ENCODE peak calls at places on chromosomes 4 and X, in nine cellular contexts. M is HCT116, Y is spleen, B is K562, I is endothelial cell of umbilical vein, R is sigmoid colon, G is GM23338, Z is suprapubic skin, V is H1. P is an unnamed sample.

GRCh38 chr4:21211836-21212235 is 511.6 kb downstream of the PACRGL start:
- DNase-seq in M (no peak), Y (no peak), B (no peak), I (no peak), R (no peak), G (no peak), Z (no peak), V (no peak), P (no peak)

GRCh38 chr4:6933691-6934430 is 24.2 kb downstream of the TBC1D14 start:
- DNase-seq in M (no peak), Y (no peak), B (no peak), I (no peak), R (no peak), G (no peak), Z (no peak), V (no peak), P (no peak)

GRCh38 chrX:153342762-153343558 is 9.0 kb downstream of the ZNF275 start:
- DNase-seq in M (no peak), Y (no peak), B (no peak), I (no peak), R (no peak), G (no peak), Z (no peak), V (no peak), P (no peak)

GRCh38 chr4:29805871-29806480 is 914.2 kb upstream of the PCDH7 start:
- DNase-seq in M (no peak), Y (no peak), B (no peak), I (no peak), R (no peak), G (no peak), Z (no peak), V (no peak), P (no peak)

GRCh38 chrX:11470231-11470630 is 177.0 kb downstream of the AMELX start:
- DNase-seq in M (no peak), Y (no peak), B (no peak), I (peak), R (no peak), G (no peak), Z (no peak), V (no peak), P (no peak)

GRCh38 chrX:7083468-7084396 is 63.8 kb upstream of the STS start:
- DNase-seq in M (peak), Y (no peak), B (no peak), I (peak), R (no peak), G (no peak), Z (no peak), V (no peak), P (no peak)

GRCh38 chr4:154506253-154506652 is 14.7 kb upstream of the DCHS2 start:
- DNase-seq in M (peak), Y (no peak), B (peak), I (peak), R (no peak), G (peak), Z (no peak), V (no peak), P (no peak)

GRCh38 chr4:88102029-88102428 is 56.4 kb downstream of the ABCG2 start:
- DNase-seq in M (no peak), Y (no peak), B (no peak), I (no peak), R (no peak), G (no peak), Z (no peak), V (no peak), P (no peak)

GRCh38 chr4:1570291-1571164 is 113.6 kb downstream of the FAM53A start:
- DNase-seq in M (no peak), Y (peak), B (no peak), I (no peak), R (peak), G (peak), Z (peak), V (no peak), P (no peak)

GRCh38 chrX:37437160-37437559 is 88.0 kb downstream of the PRRG1 start:
- DNase-seq in M (no peak), Y (no peak), B (no peak), I (no peak), R (no peak), G (no peak), Z (no peak), V (no peak), P (no peak)

GRCh38 chrX:4710618-4711433 is 997.4 kb upstream of the PRKX start:
- DNase-seq in M (no peak), Y (no peak), B (no peak), I (no peak), R (no peak), G (no peak), Z (no peak), V (no peak), P (peak)

GRCh38 chr4:3210467-3210866 is 38.5 kb upstream of the MSANTD1 start:
- DNase-seq in M (no peak), Y (no peak), B (no peak), I (no peak), R (no peak), G (no peak), Z (peak), V (no peak), P (no peak)

GRCh38 chrX:24720036-24720435 is 26.3 kb downstream of the POLA1 start:
- DNase-seq in M (no peak), Y (no peak), B (no peak), I (no peak), R (no peak), G (no peak), Z (no peak), V (no peak), P (no peak)

GRCh38 chr4:15078682-15079642 is 76.7 kb downstream of the CPEB2 start:
- DNase-seq in M (no peak), Y (no peak), B (no peak), I (no peak), R (no peak), G (no peak), Z (no peak), V (no peak), P (no peak)

GRCh38 chr4:82818974-82819662 is 20.5 kb upstream of the SCD5 start:
- DNase-seq in M (no peak), Y (no peak), B (no peak), I (no peak), R (no peak), G (no peak), Z (no peak), V (no peak), P (no peak)

GRCh38 chr4:139903845-139904244 is 238.2 kb downstream of the MGST2 start:
- DNase-seq in M (no peak), Y (no peak), B (no peak), I (no peak), R (no peak), G (no peak), Z (no peak), V (no peak), P (no peak)

GRCh38 chr4:158065176-158065575 is 107.6 kb downstream of the GASK1B start:
- DNase-seq in M (no peak), Y (no peak), B (no peak), I (no peak), R (no peak), G (peak), Z (no peak), V (no peak), P (no peak)

GRCh38 chr4:2341261-2341841 is 77.1 kb downstream of the ZFYVE28 start:
- DNase-seq in M (no peak), Y (peak), B (no peak), I (no peak), R (peak), G (no peak), Z (peak), V (no peak), P (peak)

GRCh38 chr4:98055800-98056501 is 87.3 kb downstream of the STPG2 start:
- DNase-seq in M (no peak), Y (no peak), B (no peak), I (no peak), R (no peak), G (peak), Z (no peak), V (no peak), P (no peak)

GRCh38 chr4:142274137-142274536 is 572.0 kb downstream of the INPP4B start:
- DNase-seq in M (no peak), Y (no peak), B (no peak), I (no peak), R (no peak), G (no peak), Z (no peak), V (no peak), P (no peak)

GRCh38 chrX:112931900-112932299 is 91.3 kb upstream of the AMOT start:
- DNase-seq in M (no peak), Y (no peak), B (no peak), I (no peak), R (no peak), G (no peak), Z (no peak), V (no peak), P (no peak)

GRCh38 chr4:139934336-139934735 is 219.6 kb downstream of the MAML3 start:
- DNase-seq in M (no peak), Y (no peak), B (no peak), I (no peak), R (no peak), G (no peak), Z (no peak), V (no peak), P (no peak)

GRCh38 chrX:110116581-110116980 is 113.7 kb downstream of the TMEM164 start:
- DNase-seq in M (no peak), Y (no peak), B (no peak), I (no peak), R (no peak), G (no peak), Z (no peak), V (no peak), P (no peak)

GRCh38 chrX:110210417-110211139 is 107.3 kb downstream of the AMMECR1 start:
- DNase-seq in M (peak), Y (no peak), B (peak), I (peak), R (no peak), G (no peak), Z (no peak), V (no peak), P (no peak)

GRCh38 chr4:66558651-66559050 is 888.4 kb upstream of the EPHA5 start:
- DNase-seq in M (no peak), Y (no peak), B (no peak), I (no peak), R (no peak), G (no peak), Z (no peak), V (no peak), P (no peak)

GRCh38 chr4:2058264-2059033 is 678 bp upstream of the NAT8L start:
- DNase-seq in M (no peak), Y (peak), B (peak), I (no peak), R (no peak), G (peak), Z (peak), V (no peak), P (no peak)

GRCh38 chr4:40750461-40751258 is 905 bp downstream of the NSUN7 start:
- DNase-seq in M (no peak), Y (no peak), B (no peak), I (peak), R (no peak), G (peak), Z (no peak), V (peak), P (no peak)

DNA sequence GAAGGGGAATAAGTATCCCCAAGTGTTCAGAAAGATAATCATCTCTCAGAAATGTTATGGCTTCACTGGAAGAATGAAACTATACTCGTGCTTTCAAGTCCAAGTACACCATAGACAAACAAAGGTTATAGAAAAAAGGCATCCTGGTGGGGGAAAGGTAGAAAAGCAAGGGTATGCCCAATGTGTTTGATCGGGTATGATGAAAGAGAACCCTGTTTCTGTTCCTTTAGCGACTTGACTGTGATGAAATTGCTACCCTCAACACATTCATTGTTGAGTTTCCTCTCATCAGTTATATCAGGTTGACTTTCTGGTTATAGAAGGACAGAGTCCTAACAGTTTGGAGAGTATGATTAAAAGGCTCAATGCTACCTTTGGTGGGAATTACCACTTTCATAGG is 464.3 kb downstream of the GRXCR1 start:
- DNase-seq in M (no peak), Y (no peak), B (no peak), I (no peak), R (no peak), G (no peak), Z (no peak), V (no peak), P (no peak)
- TF ChIP-seq POLR2AphosphoS5 in M (no peak), Y (no peak), B (no peak), I (no peak), R (no peak), G (no peak), Z (no peak), V (no peak), P (no peak)

GRCh38 chrX:103747199-103747598 is 29.4 kb upstream of the PLP1 start:
- DNase-seq in M (no peak), Y (no peak), B (no peak), I (no peak), R (no peak), G (no peak), Z (no peak), V (no peak), P (no peak)
- H3K27ac ChIP-seq in M (no peak), Y (no peak), B (no peak), I (no peak), R (no peak), G (no peak), Z (no peak), V (no peak), P (no peak)

DNA sequence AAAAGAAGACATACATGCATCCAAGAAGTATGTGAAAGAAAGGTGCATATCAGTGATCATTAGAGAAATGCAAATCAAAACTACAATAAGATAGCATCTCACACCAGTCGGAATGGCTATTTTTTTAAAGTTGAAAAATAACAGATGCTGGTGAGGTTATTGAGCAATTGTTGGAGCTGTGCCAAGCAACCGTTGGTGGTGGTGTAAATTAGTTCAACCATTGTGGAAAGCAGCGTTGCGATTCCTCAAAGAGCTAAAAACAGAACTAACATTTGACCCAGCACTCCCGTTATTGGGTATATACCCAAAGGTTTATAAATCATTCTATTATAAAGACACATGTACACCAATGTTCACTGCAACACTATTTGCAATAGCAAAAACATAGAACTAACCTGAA is 14.2 kb downstream of the COX7B2 start:
- DNase-seq in M (no peak), Y (no peak), B (no peak), I (no peak), R (no peak), G (no peak), Z (no peak), V (no peak), P (no peak)
- TF ChIP-seq POLR2AphosphoS5 in M (no peak), Y (no peak), B (no peak), I (no peak), R (no peak), G (no peak), Z (no peak), V (no peak), P (no peak)

DNA sequence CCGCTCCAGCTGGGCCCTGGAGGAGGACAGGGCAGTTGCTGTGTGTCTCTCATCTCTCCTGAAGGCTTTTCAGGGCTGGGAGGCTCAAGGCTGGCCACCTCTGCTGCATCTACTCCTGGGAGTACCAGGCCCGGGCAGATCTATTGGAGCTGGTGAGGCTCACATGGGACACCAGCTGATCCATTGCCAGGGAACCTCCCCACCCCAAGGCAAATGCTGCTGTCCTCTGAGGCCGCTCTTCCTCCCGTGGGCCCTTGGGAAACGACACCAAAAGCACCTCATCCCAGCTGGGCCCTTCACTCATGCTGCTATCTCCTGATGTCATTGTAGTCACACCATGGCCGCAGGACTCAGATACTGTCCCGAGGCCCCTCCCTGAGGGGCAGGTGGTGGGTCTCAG is 3.6 kb downstream of the UBL4A start:
- DNase-seq in M (no peak), Y (no peak), B (no peak), I (no peak), R (no peak), G (no peak), Z (no peak), V (no peak), P (no peak)
- H3K27ac ChIP-seq in M (no peak), Y (no peak), B (peak), I (no peak), R (no peak), G (no peak), Z (no peak), V (no peak), P (no peak)